ENCODE peak calls at places on chromosomes 13 and 19, in five cellular contexts. H is caudate nucleus, E is uterus, G is K562, S is A673. C is an unnamed sample.

GRCh38 chr19:18304194-18304495 is 18.7 kb downstream of the LSM4 start:
- DNase-seq in H (peak; percentile 59), E (no peak), G (no peak), S (no peak), C (no peak)

GRCh38 chr19:48992571-48993174 is 436 bp downstream of the GYS1 start:
- DNase-seq in H (no peak), E (no peak), G (no peak), S (no peak), C (no peak)

GRCh38 chr19:35714601-35715354 is 3.0 kb upstream of the KMT2B start:
- DNase-seq in H (no peak), E (no peak), G (no peak), S (no peak), C (no peak)

GRCh38 chr13:36385471-36385870 is 39.3 kb upstream of the SPART start:
- DNase-seq in H (no peak), E (no peak), G (no peak), S (no peak), C (no peak)

GRCh38 chr19:18089726-18090125 is 3.0 kb upstream of the IL12RB1 start:
- DNase-seq in H (peak; percentile 86), E (no peak), G (no peak), S (no peak), C (no peak)

GRCh38 chr13:76036176-76036575 is 400.0 kb downstream of the LMO7 start:
- DNase-seq in H (no peak), E (no peak), G (no peak), S (no peak), C (no peak)

GRCh38 chr19:1465191-1466016 is 13.6 kb downstream of the C19orf25 start:
- DNase-seq in H (no peak), E (no peak), G (no peak), S (peak; percentile 59), C (no peak)

GRCh38 chr13:108947551-108948030 is 318.2 kb downstream of the MYO16 start:
- DNase-seq in H (no peak), E (peak; percentile 69), G (no peak), S (no peak), C (no peak)

GRCh38 chr19:2230807-2231533 is 5.2 kb downstream of the PLEKHJ1 start:
- DNase-seq in H (no peak), E (no peak), G (no peak), S (no peak), C (no peak)

GRCh38 chr19:10565028-10565566 is 713 bp downstream of the KRI1 start:
- DNase-seq in H (peak; percentile 19), E (peak; percentile 50), G (peak; percentile 75), S (peak; percentile 75), C (no peak)

GRCh38 chr19:48751835-48752510 is 468 bp downstream of the FUT1 start:
- DNase-seq in H (no peak), E (no peak), G (no peak), S (no peak), C (no peak)

GRCh38 chr19:24073807-24074206 is 13.2 kb upstream of the ZNF254 start:
- DNase-seq in H (no peak), E (no peak), G (no peak), S (no peak), C (no peak)

GRCh38 chr13:44668707-44669106 is 92.6 kb upstream of the TSC22D1 start:
- DNase-seq in H (no peak), E (no peak), G (no peak), S (no peak), C (no peak)

GRCh38 chr19:33471111-33471996 is 50.2 kb downstream of the PEPD start:
- DNase-seq in H (no peak), E (no peak), G (no peak), S (no peak), C (no peak)

GRCh38 chr19:44476559-44477408 is 23.5 kb downstream of the ZNF180 start:
- DNase-seq in H (no peak), E (no peak), G (peak; percentile 4), S (peak; percentile 17), C (no peak)

GRCh38 chr13:21852043-21852442 is 181.2 kb downstream of the FGF9 start:
- DNase-seq in H (no peak), E (no peak), G (no peak), S (no peak), C (no peak)

GRCh38 chr13:24134772-24135171 is 25.7 kb upstream of the SPATA13 start:
- DNase-seq in H (no peak), E (no peak), G (no peak), S (no peak), C (no peak)

DNA sequence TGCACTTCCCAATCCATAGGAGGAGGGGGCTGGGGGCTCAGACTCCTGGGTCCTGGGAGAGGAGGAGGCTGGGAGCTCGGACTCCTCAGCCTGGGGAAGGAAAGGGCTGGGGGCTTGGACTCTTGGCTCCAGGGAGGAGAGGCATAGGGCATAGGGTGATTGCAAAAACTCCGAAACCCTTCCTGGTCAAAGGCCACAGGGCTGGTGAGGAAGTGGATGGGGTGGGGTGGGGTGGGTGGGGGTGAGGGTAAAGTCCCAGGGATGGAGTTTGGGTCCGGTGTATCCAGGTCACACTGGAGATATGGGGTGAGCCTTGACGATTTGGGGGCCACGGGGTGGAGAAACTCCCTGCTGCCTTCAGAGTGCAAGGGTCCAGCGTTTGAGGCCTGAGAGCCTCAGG is 2.8 kb downstream of the MYH14 start:
- DNase-seq in H (no peak), E (no peak), G (no peak), S (no peak), C (no peak)
- H3K27ac ChIP-seq in H (no peak overlapping the region), E (no peak overlapping the region), G (no peak overlapping the region), S (no peak overlapping the region), C (no peak overlapping the region)

GRCh38 chr13:31878495-31878894 is 139.2 kb downstream of the RXFP2 start:
- DNase-seq in H (no peak), E (no peak), G (no peak), S (no peak), C (no peak)

GRCh38 chr13:31882794-31883193 is 143.5 kb downstream of the RXFP2 start:
- DNase-seq in H (no peak), E (no peak), G (no peak), S (no peak), C (no peak)

GRCh38 chr13:31880849-31881494 is 141.6 kb downstream of the RXFP2 start:
- DNase-seq in H (no peak), E (no peak), G (no peak), S (no peak), C (no peak)

GRCh38 chr13:31878955-31879354 is 139.6 kb downstream of the RXFP2 start:
- DNase-seq in H (no peak), E (no peak), G (no peak), S (no peak), C (no peak)

GRCh38 chr13:31881495-31881882 is 142.2 kb downstream of the RXFP2 start:
- DNase-seq in H (no peak), E (no peak), G (no peak), S (no peak), C (no peak)
- H3K27ac ChIP-seq in H (no peak overlapping the region), E (peak overlapping the region; percentile 20), G (no peak overlapping the region), S (no peak overlapping the region), C (no peak overlapping the region)

DNA sequence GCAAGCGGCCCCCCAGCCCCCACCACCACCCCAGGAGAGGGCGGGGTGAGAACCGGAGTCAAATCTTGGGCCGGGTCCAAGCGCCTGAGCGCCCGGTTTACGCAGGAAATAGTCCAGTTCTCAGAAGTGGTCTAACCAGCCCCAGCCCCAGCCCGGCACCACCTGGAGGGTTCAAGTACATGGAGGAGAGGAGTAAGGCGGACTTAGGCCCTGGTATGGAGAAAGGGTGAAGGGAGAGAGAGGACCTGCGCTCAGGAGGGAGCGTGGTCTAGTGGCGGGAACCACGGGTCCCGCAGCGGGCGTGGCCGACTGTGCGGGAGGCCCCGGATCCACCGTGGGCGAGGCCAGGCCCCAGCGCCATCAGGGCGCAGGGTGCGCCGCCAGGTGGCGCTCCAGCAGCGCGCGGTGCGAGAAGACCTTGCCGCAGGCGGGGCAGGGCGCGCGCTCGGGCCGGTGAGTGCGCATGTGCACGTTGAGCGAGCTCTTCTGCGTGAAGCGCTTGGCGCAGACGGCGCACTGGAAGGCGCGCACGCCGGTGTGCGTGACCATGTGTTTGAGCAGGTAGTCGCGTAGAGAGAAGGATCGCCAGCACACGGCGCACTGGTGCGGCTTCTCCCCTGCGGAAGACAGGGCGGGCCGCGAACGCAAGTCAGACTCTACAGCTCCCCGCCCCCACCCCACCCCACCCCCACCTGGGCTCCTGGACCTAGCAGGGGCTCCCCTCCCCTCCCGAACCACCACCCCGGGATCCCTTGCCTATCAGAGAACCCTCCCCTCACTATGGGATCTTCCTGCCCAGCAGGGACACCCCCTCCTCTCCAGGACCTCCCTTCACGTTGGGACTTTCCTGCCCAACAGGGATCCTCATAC is 2.1 kb upstream of the SLC27A5 start:
- DNase-seq in H (peak; percentile 91), E (peak; percentile 82), G (peak; percentile 92), S (peak; percentile 97), C (peak; percentile 53)
- H3K27ac ChIP-seq in H (peak overlapping the region; percentile 62), E (peak overlapping the region; percentile 62), G (peak overlapping the region; percentile 79), S (peak overlapping the region; percentile 77), C (peak overlapping the region; percentile 78)

GRCh38 chr13:98315902-98316301 is 138.8 kb upstream of the RNF113B start:
- DNase-seq in H (no peak), E (no peak), G (no peak), S (no peak), C (no peak)
- H3K27ac ChIP-seq in H (no peak overlapping the region), E (no peak overlapping the region), G (no peak overlapping the region), S (no peak overlapping the region), C (no peak overlapping the region)

DNA sequence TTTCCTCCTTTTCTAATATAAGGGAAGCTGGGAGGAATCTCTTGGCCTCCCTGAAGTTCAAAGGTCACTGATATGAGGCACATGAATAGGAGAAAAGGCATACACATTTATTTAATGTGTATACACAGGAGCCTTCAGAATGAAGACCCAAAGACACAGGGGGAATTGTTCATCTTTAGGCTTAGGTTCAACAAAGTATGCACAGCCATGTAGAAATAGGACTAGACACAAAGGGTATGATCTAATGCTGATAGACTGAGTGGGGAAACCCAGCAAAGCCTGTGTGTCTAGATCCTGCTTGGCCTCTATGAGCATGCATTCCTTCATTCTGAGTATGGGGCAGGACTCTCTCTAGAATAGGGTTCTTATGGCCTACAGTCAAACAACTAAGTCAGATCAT is 177.1 kb upstream of the RFC3 start:
- DNase-seq in H (no peak), E (no peak), G (no peak), S (no peak), C (no peak)
- H3K27ac ChIP-seq in H (no peak overlapping the region), E (peak overlapping the region; percentile 81), G (no peak overlapping the region), S (no peak overlapping the region), C (no peak overlapping the region)